ENCODE peak calls at places on chromosomes 3 and 15, in seven cellular contexts. L is psoas muscle; J is uterus; W is CD4-positive, alpha-beta T cell; S is HFF-Myc; H is WERI-Rb-1; X is body of pancreas. G is an unnamed sample.

GRCh38 chr3:171309906-171310359 is 150.3 kb downstream of the TNIK start:
- DNase-seq in L (no peak), J (no peak), W (no peak), S (peak), H (no peak), X (no peak), G (peak)

GRCh38 chr3:129593595-129594339 is 12.7 kb downstream of the PLXND1 start:
- DNase-seq in L (peak), J (no peak), W (peak), S (no peak), H (peak), X (no peak), G (no peak)

GRCh38 chr15:96692826-96693225 is 362.3 kb downstream of the NR2F2 start:
- DNase-seq in L (no peak), J (no peak), W (no peak), S (no peak), H (no peak), X (no peak), G (no peak)

GRCh38 chr3:51389423-51390183 is 1.5 kb upstream of the RBM15B start:
- DNase-seq in L (peak), J (no peak), W (peak), S (no peak), H (peak), X (peak), G (peak)

GRCh38 chr3:148873270-148873927 is 8.3 kb downstream of the CPA3 start:
- DNase-seq in L (no peak), J (no peak), W (no peak), S (no peak), H (no peak), X (peak), G (no peak)

GRCh38 chr3:142963266-142964149 is at the start of gene PAQR9:
- DNase-seq in L (peak), J (no peak), W (no peak), S (no peak), H (peak), X (no peak), G (no peak)

GRCh38 chr3:115386347-115386746 is 237.0 kb upstream of the GAP43 start:
- DNase-seq in L (no peak), J (no peak), W (no peak), S (no peak), H (peak), X (no peak), G (no peak)

GRCh38 chr15:93460717-93461116 is 371.7 kb upstream of the RGMA start:
- DNase-seq in L (no peak), J (no peak), W (no peak), S (no peak), H (no peak), X (no peak), G (no peak)

GRCh38 chr3:129304553-129305222 is 26.0 kb downstream of the HMCES start:
- DNase-seq in L (no peak), J (no peak), W (no peak), S (no peak), H (no peak), X (no peak), G (no peak)

GRCh38 chr3:66014056-66014455 is 24.7 kb downstream of the MAGI1 start:
- DNase-seq in L (no peak), J (no peak), W (no peak), S (no peak), H (no peak), X (no peak), G (no peak)

GRCh38 chr3:52331091-52331490 is 15.0 kb downstream of the DNAH1 start:
- DNase-seq in L (no peak), J (no peak), W (no peak), S (no peak), H (no peak), X (no peak), G (no peak)

DNA sequence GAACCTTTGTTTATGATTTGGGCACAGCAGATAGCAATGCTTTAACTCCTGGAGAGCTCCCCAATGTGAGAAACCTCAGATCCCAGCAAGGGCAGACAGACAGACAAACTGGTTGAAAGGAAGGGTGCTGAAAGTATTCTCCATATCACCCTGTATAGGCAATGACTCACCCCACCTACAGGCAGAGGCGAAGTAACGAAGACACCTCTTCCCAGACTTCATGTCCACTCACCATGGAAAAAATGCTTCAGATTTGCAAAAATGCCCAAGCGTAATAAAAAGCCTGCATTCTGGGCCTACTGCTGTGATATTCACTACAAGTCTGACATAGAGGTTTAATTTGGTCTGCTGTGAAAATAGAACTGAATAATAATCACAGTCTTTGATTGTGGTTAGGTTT is 50.5 kb downstream of the THBS1 start:
- DNase-seq in L (no peak), J (no peak), W (no peak), S (no peak), H (no peak), X (no peak), G (peak)
- TF ChIP-seq CTCF in L (no peak), J (no peak), W (no peak), S (no peak), H (no peak), X (no peak), G (no peak)

GRCh38 chr15:75723171-75723846 is 10.7 kb upstream of the CSPG4 start:
- DNase-seq in L (no peak), J (no peak), W (no peak), S (no peak), H (no peak), X (no peak), G (no peak)

GRCh38 chr15:75723847-75724660 is 11.4 kb upstream of the CSPG4 start:
- DNase-seq in L (peak), J (peak), W (peak), S (peak), H (peak), X (peak), G (peak)

GRCh38 chr15:75720787-75721461 is 8.3 kb upstream of the CSPG4 start:
- DNase-seq in L (peak), J (peak), W (no peak), S (no peak), H (peak), X (peak), G (peak)

GRCh38 chr15:75721462-75721922 is 8.8 kb upstream of the CSPG4 start:
- DNase-seq in L (no peak), J (peak), W (no peak), S (no peak), H (peak), X (no peak), G (no peak)

GRCh38 chr15:75721923-75722870 is 9.5 kb upstream of the CSPG4 start:
- DNase-seq in L (no peak), J (peak), W (no peak), S (no peak), H (no peak), X (no peak), G (no peak)
- TF ChIP-seq CTCF in L (no peak), J (no peak), W (no peak), S (no peak), H (no peak), X (no peak), G (no peak)

DNA sequence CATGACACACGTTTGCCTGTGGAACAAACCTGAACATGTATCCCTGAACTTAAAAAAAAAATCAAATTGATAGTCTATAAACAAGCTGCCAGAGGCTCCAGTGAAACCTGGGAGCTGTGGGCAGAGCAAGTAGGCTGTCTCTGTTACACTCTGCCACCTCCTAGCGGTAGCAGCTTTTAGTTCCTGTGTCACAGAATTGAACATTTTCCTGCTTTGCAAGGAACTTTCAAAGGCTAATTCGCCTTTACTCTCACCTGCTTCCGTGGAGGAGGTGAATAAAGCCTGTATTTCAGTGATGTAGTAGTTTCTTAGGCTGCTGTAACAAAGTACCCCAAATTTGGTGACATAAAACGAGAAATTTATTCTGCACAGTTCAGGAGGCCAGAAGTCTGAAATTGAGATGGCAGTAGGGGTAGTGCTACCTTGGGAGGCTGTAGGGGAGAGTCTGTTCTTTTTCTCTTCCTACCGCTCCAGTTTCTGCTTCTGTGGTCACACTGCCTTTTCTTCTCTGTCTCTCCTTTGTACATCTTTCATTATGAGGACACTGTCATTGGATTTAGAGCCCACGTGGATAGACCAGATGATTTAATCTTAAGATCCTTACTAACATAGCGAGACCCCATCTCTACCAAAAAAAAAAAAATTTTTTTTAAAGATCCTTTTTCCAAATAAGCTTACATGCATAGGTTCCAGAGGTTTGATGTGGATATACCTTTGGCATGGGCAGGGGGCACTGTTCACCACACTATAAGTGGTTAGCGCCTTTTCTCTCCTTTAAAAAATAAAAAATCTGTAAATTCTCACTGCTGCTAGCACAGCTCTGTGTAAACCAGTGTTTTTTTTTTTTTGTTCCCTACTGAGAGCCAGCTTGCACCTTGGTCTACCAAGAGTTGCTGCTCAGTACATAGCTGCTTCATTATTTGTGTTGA is 25.3 kb downstream of the FBXO22 start:
- DNase-seq in L (no peak), J (no peak), W (no peak), S (no peak), H (peak), X (peak), G (peak)
- TF ChIP-seq CTCF in L (no peak), J (no peak), W (no peak), S (peak), H (peak), X (peak), G (peak)

DNA sequence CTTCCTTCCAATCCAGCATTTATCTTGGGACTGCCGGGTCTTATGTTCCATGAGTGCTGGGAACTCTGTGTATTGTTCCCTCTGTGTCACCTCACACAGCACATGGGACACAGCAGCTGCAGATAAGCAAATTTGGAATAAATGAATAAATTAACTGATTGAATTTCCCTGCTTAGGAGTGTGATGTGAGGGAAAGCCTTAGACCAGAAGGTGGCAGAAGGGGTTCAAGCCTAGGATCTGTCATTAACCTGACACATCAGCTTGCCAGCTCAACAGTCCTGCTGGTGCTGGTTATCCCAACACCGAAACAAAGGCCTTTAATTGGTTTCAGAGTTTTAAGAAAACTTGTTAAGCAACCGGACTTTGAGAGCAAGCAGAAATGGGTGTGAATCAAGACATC is 114.4 kb downstream of the OXSM start:
- DNase-seq in L (no peak), J (no peak), W (no peak), S (no peak), H (peak), X (peak), G (peak)
- TF ChIP-seq CTCF in L (peak), J (no peak), W (no peak), S (no peak), H (peak), X (peak), G (no peak)

DNA sequence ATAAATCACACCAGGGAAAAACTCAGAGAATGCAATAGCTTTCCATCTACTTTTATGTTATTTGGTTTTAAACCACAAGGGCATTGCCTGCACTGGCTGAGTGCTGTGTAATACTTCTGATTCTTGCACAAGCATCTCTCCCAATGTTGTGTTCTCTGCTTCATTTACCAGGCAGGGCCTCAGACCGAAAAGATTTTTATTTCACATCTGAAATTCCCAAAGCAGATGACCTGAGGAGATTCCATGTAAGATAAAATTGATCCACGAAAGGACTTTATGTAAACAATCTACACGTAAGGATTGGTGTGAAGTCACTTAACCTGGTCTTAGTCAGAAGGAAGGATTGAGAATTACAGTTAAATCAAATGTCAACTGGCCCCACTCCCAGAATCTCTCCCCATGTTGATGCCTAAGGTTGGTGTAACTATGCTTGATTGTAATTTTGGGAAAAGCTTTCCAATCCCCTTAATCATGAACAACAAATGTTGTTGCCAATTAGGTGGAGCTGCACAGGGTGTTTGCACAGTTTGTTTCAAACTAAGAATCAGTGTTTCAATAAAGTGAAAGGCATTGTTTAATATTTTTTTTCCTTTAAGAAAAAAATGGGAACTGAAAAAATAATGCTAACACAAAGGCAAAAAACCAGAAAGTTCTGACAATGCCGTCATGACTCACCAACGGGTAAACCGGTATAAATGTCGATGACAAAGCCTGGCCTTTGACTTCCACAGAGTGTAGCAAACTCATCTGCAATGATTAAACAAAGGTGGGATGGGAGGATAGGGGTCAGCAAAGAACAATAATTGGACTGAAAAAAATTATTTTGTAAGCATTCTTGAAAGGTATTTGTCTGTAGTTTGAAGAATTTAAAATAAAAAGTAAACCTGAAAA is 128.6 kb downstream of the DUT start:
- DNase-seq in L (no peak), J (no peak), W (no peak), S (peak), H (no peak), X (no peak), G (peak)
- TF ChIP-seq CTCF in L (no peak), J (no peak), W (no peak), S (no peak), H (no peak), X (no peak), G (no peak)

DNA sequence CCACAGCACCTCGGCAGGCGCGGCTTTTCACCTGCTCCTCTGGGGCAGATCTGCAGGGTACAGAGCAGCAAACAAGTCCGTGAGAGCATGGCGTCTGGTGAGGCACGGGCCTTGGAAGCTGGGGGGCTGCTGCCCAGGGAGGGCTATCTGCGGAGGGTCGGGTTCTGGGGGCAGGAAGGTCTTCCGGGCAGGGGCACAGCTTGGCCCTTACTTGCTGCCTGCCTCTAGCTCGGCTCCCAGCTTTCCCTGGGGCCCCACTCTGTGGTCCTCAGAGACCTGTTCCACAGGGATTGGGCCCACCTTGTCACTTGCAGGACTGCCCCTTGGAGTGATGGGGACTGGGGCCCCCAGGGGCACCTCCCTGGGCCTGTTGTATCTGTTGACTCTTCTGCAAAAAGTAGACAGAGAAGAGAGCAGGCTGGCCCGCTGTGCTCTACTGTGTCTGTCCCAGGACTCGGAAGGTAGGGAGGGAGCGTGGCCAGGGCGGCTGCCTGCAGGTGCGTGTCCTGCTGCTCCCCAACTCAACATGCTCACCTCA is 84.1 kb downstream of the TBC1D2B start:
- DNase-seq in L (no peak), J (no peak), W (no peak), S (no peak), H (no peak), X (no peak), G (no peak)
- TF ChIP-seq CTCF in L (no peak), J (no peak), W (no peak), S (no peak), H (no peak), X (no peak), G (no peak)

G was measured in MCF 10A.